ENCODE peak calls at places on chromosomes 11 and 22, in four cellular contexts. One of them, this sample, is unnamed.

GRCh38 chr22:50506611-50507420 is 686 bp downstream of the LMF2 start:
- DNase-seq in Peyer's patch: no peak
- DNase-seq in neural crest cell: no peak
- DNase-seq in foreskin fibroblast: no peak
- DNase-seq in this sample: peak; percentile 56

GRCh38 chr11:57223601-57224000 is 13.4 kb downstream of the APLNR start:
- DNase-seq in neural crest cell: no peak
- DNase-seq in Peyer's patch: no peak
- DNase-seq in foreskin fibroblast: no peak
- DNase-seq in this sample: no peak

GRCh38 chr22:44404341-44405020 is 91.7 kb upstream of the SHISAL1 start:
- DNase-seq in Peyer's patch: no peak
- DNase-seq in neural crest cell: no peak
- DNase-seq in foreskin fibroblast: no peak
- DNase-seq in this sample: peak; percentile 38

GRCh38 chr11:65787649-65788622 is 1.1 kb downstream of the OVOL1 start:
- DNase-seq in Peyer's patch: no peak
- DNase-seq in foreskin fibroblast: no peak
- DNase-seq in neural crest cell: no peak
- DNase-seq in this sample: no peak

GRCh38 chr22:41327124-41327523 is 25.8 kb downstream of the ZC3H7B start:
- DNase-seq in foreskin fibroblast: no peak
- DNase-seq in neural crest cell: no peak
- DNase-seq in Peyer's patch: no peak
- DNase-seq in this sample: peak; percentile 68

GRCh38 chr11:77142091-77142975 is 14.3 kb downstream of the MYO7A start:
- DNase-seq in Peyer's patch: no peak
- DNase-seq in neural crest cell: no peak
- DNase-seq in foreskin fibroblast: no peak
- DNase-seq in this sample: no peak

GRCh38 chr22:39893526-39893925 is at the start of gene ENTHD1:
- DNase-seq in foreskin fibroblast: no peak
- DNase-seq in Peyer's patch: no peak
- DNase-seq in neural crest cell: no peak
- DNase-seq in this sample: no peak

GRCh38 chr11:77558380-77558779 is 31.4 kb upstream of the AQP11 start:
- DNase-seq in neural crest cell: no peak
- DNase-seq in foreskin fibroblast: no peak
- DNase-seq in Peyer's patch: no peak
- DNase-seq in this sample: no peak

GRCh38 chr11:93904711-93905110 is 54.3 kb upstream of the VSTM5 start:
- DNase-seq in neural crest cell: no peak
- DNase-seq in Peyer's patch: no peak
- DNase-seq in foreskin fibroblast: no peak
- DNase-seq in this sample: no peak

GRCh38 chr11:94544832-94545640 is 1.3 kb downstream of the FUT4 start:
- DNase-seq in Peyer's patch: no peak
- DNase-seq in neural crest cell: peak; percentile 18
- DNase-seq in foreskin fibroblast: no peak
- DNase-seq in this sample: peak; percentile 70

GRCh38 chr11:27183672-27184457 is 143.2 kb downstream of the BBOX1 start:
- DNase-seq in Peyer's patch: peak; percentile 23
- DNase-seq in neural crest cell: peak; percentile 51
- DNase-seq in foreskin fibroblast: peak; percentile 43
- DNase-seq in this sample: peak; percentile 66

GRCh38 chr22:36238348-36239149 is 778 bp downstream of the APOL2 start:
- DNase-seq in neural crest cell: no peak
- DNase-seq in foreskin fibroblast: no peak
- DNase-seq in Peyer's patch: no peak
- DNase-seq in this sample: no peak

GRCh38 chr22:47310601-47311000 is 548.2 kb downstream of the TBC1D22A start:
- DNase-seq in Peyer's patch: no peak
- DNase-seq in foreskin fibroblast: no peak
- DNase-seq in neural crest cell: no peak
- DNase-seq in this sample: no peak

GRCh38 chr11:1840780-1841480 is 2.1 kb downstream of the TNNI2 start:
- DNase-seq in Peyer's patch: no peak
- DNase-seq in foreskin fibroblast: no peak
- DNase-seq in neural crest cell: no peak
- DNase-seq in this sample: no peak

GRCh38 chr11:118207079-118207478 is 17.7 kb downstream of the JAML start:
- DNase-seq in neural crest cell: no peak
- DNase-seq in Peyer's patch: no peak
- DNase-seq in foreskin fibroblast: no peak
- DNase-seq in this sample: no peak

GRCh38 chr11:18491924-18492323 is 34.8 kb downstream of the TSG101 start:
- DNase-seq in Peyer's patch: no peak
- DNase-seq in neural crest cell: no peak
- DNase-seq in foreskin fibroblast: no peak
- DNase-seq in this sample: no peak

GRCh38 chr11:65127473-65128181 is 5.5 kb downstream of the MRPL49 start:
- DNase-seq in foreskin fibroblast: no peak
- DNase-seq in Peyer's patch: no peak
- DNase-seq in neural crest cell: no peak
- DNase-seq in this sample: no peak

GRCh38 chr11:96006016-96006415 is 82.1 kb upstream of the MTMR2 start:
- DNase-seq in foreskin fibroblast: no peak
- DNase-seq in neural crest cell: no peak
- DNase-seq in Peyer's patch: no peak
- DNase-seq in this sample: no peak

GRCh38 chr11:43845816-43846215 is 34.8 kb upstream of the ALKBH3 start:
- DNase-seq in foreskin fibroblast: no peak
- DNase-seq in Peyer's patch: no peak
- DNase-seq in neural crest cell: no peak
- DNase-seq in this sample: no peak

GRCh38 chr11:125320347-125321122 is 156.0 kb downstream of the PKNOX2 start:
- DNase-seq in foreskin fibroblast: no peak
- DNase-seq in neural crest cell: no peak
- DNase-seq in Peyer's patch: no peak
- DNase-seq in this sample: no peak
- TF ChIP-seq CTCF in foreskin fibroblast: no peak
- TF ChIP-seq CTCF in neural crest cell: no peak
- TF ChIP-seq CTCF in Peyer's patch: no peak
- TF ChIP-seq CTCF in this sample: no peak

GRCh38 chr22:27195104-27195503 is 537.7 kb downstream of the MIAT start:
- DNase-seq in neural crest cell: no peak
- DNase-seq in Peyer's patch: no peak
- DNase-seq in foreskin fibroblast: no peak
- DNase-seq in this sample: no peak

GRCh38 chr22:27196483-27196882 is 539.1 kb downstream of the MIAT start:
- DNase-seq in Peyer's patch: no peak
- DNase-seq in neural crest cell: no peak
- DNase-seq in foreskin fibroblast: no peak
- DNase-seq in this sample: no peak

GRCh38 chr22:27197071-27197470 is 539.7 kb downstream of the MIAT start:
- DNase-seq in foreskin fibroblast: no peak
- DNase-seq in neural crest cell: no peak
- DNase-seq in Peyer's patch: no peak
- DNase-seq in this sample: no peak

GRCh38 chr22:27194096-27194748 is 536.8 kb downstream of the MIAT start:
- DNase-seq in foreskin fibroblast: no peak
- DNase-seq in neural crest cell: no peak
- DNase-seq in Peyer's patch: no peak
- DNase-seq in this sample: no peak

GRCh38 chr22:27195516-27195915 is 538.1 kb downstream of the MIAT start:
- DNase-seq in Peyer's patch: no peak
- DNase-seq in foreskin fibroblast: no peak
- DNase-seq in neural crest cell: no peak
- DNase-seq in this sample: no peak
- TF ChIP-seq CTCF in Peyer's patch: no peak
- TF ChIP-seq CTCF in foreskin fibroblast: no peak
- TF ChIP-seq CTCF in neural crest cell: no peak
- TF ChIP-seq CTCF in this sample: no peak

DNA sequence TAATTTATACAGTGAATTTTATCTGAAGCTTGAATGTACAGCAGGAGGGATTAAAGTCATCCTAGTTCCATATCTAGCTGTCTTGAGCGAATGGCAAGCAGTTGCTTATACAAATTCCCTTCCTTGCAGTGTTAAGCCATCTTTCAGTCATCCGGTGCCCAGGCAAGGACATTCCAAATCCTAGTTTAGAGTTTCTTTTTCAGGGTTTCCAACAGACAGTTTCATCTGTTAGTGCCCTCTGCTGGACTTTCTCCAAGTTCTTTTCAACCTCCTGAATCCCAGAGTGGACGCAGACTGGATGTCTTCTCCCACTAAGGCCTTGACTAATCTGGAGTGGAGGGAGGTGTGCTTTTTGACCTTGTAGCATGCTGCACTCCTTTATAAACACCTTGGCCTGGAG is 45.4 kb downstream of the GRAMD1B start:
- DNase-seq in Peyer's patch: no peak
- DNase-seq in neural crest cell: peak; percentile 10
- DNase-seq in foreskin fibroblast: peak; percentile 27
- DNase-seq in this sample: no peak
- TF ChIP-seq CTCF in Peyer's patch: no peak
- TF ChIP-seq CTCF in neural crest cell: peak; percentile 49
- TF ChIP-seq CTCF in foreskin fibroblast: peak; percentile 17
- TF ChIP-seq CTCF in this sample: no peak

GRCh38 chr22:30178180-30179126 is 68.1 kb downstream of the LIF start:
- DNase-seq in Peyer's patch: no peak
- DNase-seq in neural crest cell: no peak
- DNase-seq in foreskin fibroblast: no peak
- DNase-seq in this sample: no peak
- TF ChIP-seq CTCF in Peyer's patch: no peak
- TF ChIP-seq CTCF in neural crest cell: no peak
- TF ChIP-seq CTCF in foreskin fibroblast: no peak
- TF ChIP-seq CTCF in this sample: no peak

DNA sequence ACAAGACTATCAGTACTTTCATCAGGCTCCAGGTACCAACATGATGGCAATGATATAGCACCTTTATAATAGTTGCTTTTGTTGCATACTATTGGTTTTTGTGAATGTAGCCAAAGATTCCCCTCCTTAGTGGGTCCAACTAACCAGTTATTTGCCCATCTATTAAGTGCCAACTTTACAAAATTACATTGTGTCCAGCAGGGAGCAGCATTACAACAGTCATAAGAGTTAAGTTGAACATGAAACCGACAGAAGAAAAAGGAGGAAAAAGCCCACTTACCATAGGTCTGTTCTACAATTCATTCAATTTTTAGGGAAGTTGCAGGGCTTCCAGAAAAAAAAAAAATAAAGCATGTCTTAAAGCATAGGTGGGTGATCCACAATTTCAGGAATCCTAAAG is 21.6 kb downstream of the IMMP1L start:
- DNase-seq in Peyer's patch: no peak
- DNase-seq in neural crest cell: peak; percentile 4
- DNase-seq in foreskin fibroblast: peak; percentile 34
- DNase-seq in this sample: no peak
- TF ChIP-seq CTCF in Peyer's patch: no peak
- TF ChIP-seq CTCF in neural crest cell: peak; percentile 54
- TF ChIP-seq CTCF in foreskin fibroblast: peak; percentile 48
- TF ChIP-seq CTCF in this sample: peak; percentile 42

GRCh38 chr11:134760307-134760706 is 348.3 kb upstream of the B3GAT1 start:
- DNase-seq in foreskin fibroblast: no peak
- DNase-seq in Peyer's patch: no peak
- DNase-seq in neural crest cell: no peak
- DNase-seq in this sample: no peak

GRCh38 chr11:134759855-134760254 is 347.8 kb upstream of the B3GAT1 start:
- DNase-seq in foreskin fibroblast: no peak
- DNase-seq in Peyer's patch: no peak
- DNase-seq in neural crest cell: no peak
- DNase-seq in this sample: no peak

GRCh38 chr11:134760957-134761356 is 348.9 kb upstream of the B3GAT1 start:
- DNase-seq in neural crest cell: no peak
- DNase-seq in foreskin fibroblast: no peak
- DNase-seq in Peyer's patch: no peak
- DNase-seq in this sample: no peak

GRCh38 chr11:134758342-134758931 is 346.4 kb upstream of the B3GAT1 start:
- DNase-seq in foreskin fibroblast: no peak
- DNase-seq in neural crest cell: no peak
- DNase-seq in Peyer's patch: no peak
- DNase-seq in this sample: no peak

DNA sequence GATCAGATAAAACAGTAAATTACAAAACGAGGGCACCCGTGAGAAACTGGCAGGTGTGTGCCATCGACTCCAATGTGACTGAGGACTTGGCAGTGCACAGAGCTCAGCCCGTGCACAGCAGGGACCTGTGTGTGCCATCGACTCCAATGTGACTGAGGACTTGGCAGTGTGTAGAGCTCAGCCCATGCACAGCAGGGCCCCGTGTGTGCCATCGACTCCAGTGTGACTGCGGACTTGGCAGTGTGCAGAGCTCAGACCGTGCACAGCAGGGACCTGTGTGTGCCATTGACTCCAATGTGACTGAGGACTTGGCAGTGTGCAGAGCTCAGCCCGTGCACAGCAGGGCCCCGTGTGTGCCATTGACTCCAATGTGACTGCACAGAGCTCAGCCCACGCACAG is 347.3 kb upstream of the B3GAT1 start:
- DNase-seq in Peyer's patch: no peak
- DNase-seq in foreskin fibroblast: no peak
- DNase-seq in neural crest cell: no peak
- DNase-seq in this sample: no peak
- TF ChIP-seq CTCF in Peyer's patch: no peak
- TF ChIP-seq CTCF in foreskin fibroblast: no peak
- TF ChIP-seq CTCF in neural crest cell: no peak
- TF ChIP-seq CTCF in this sample: no peak

DNA sequence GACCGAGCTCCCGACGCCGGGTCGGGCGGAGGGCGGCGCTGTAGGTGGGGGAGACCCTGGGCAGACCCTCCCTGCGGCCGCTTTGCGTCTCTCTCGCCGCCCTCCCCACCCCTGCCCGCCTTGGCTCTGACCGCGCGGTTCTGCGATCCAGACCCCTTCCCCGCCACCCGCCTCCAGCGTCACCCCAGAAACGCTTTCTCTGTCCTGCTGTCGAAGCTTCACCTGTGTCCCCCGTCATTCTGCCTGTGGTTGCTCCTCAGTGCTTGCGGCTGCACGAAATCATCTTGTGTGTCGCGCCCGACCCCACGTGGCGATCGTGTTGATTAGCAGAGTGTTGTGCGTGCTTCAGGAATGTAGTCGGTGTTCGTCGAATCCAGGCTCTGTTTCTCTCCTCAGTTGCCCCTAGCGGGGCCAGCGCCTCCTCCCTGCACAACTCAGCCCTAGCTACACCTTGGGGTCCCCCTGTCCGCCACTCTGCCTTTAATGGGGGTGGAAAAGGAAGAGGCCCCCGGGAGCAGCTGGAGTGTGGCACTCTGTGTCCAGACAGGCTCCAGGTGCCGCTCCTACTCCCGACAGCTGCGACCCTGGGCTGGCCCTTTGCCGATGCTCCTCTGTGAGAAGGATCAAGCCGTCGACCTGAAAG is 851 bp downstream of the PTDSS2 start:
- DNase-seq in neural crest cell: peak; percentile 47
- DNase-seq in foreskin fibroblast: peak; percentile 62
- DNase-seq in Peyer's patch: peak; percentile 86
- DNase-seq in this sample: peak; percentile 77
- TF ChIP-seq CTCF in neural crest cell: peak; percentile 48
- TF ChIP-seq CTCF in foreskin fibroblast: peak; percentile 5
- TF ChIP-seq CTCF in Peyer's patch: no peak
- TF ChIP-seq CTCF in this sample: peak; percentile 42